ENCODE peak calls at places on chromosomes 2 and 18, in nine cellular contexts. One of them, this sample, is unnamed.
A peak's percentile ranks its signal among the peaks of the same experiment; 100 is the strongest.

GRCh38 chr2:33229646-33230045 is 246.8 kb upstream of the RASGRP3 start:
- DNase-seq in heart right ventricle: no peak
- DNase-seq in fibroblast of pulmonary artery: peak; percentile 34
- DNase-seq in spleen: no peak
- DNase-seq in K562: no peak
- DNase-seq in BJ: no peak
- DNase-seq in breast epithelium: no peak
- DNase-seq in heart left ventricle: no peak
- DNase-seq in upper lobe of right lung: no peak
- DNase-seq in this sample: no peak

GRCh38 chr2:45382744-45383143 is 228.3 kb downstream of the SRBD1 start:
- DNase-seq in heart right ventricle: no peak
- DNase-seq in fibroblast of pulmonary artery: peak; percentile 76
- DNase-seq in spleen: no peak
- DNase-seq in K562: peak; percentile 6
- DNase-seq in BJ: no peak
- DNase-seq in breast epithelium: no peak
- DNase-seq in heart left ventricle: no peak
- DNase-seq in upper lobe of right lung: no peak
- DNase-seq in this sample: no peak

GRCh38 chr2:12824771-12825363 is 108.1 kb downstream of the TRIB2 start:
- DNase-seq in heart right ventricle: peak; percentile 90
- DNase-seq in fibroblast of pulmonary artery: no peak
- DNase-seq in spleen: no peak
- DNase-seq in K562: no peak
- DNase-seq in BJ: no peak
- DNase-seq in breast epithelium: peak; percentile 32
- DNase-seq in heart left ventricle: peak; percentile 86
- DNase-seq in upper lobe of right lung: no peak
- DNase-seq in this sample: no peak

GRCh38 chr2:170929686-170930050 is 615 bp downstream of the GORASP2 start:
- DNase-seq in heart right ventricle: no peak
- DNase-seq in fibroblast of pulmonary artery: peak; percentile 29
- DNase-seq in spleen: peak; percentile 93
- DNase-seq in K562: peak; percentile 79
- DNase-seq in BJ: no peak
- DNase-seq in breast epithelium: peak; percentile 43
- DNase-seq in heart left ventricle: peak; percentile 54
- DNase-seq in upper lobe of right lung: peak; percentile 83
- DNase-seq in this sample: peak; percentile 56

GRCh38 chr2:71526131-71526530 is 72.8 kb downstream of the DYSF start:
- DNase-seq in heart right ventricle: no peak
- DNase-seq in fibroblast of pulmonary artery: no peak
- DNase-seq in spleen: peak; percentile 54
- DNase-seq in K562: no peak
- DNase-seq in BJ: no peak
- DNase-seq in breast epithelium: no peak
- DNase-seq in heart left ventricle: no peak
- DNase-seq in upper lobe of right lung: no peak
- DNase-seq in this sample: no peak

GRCh38 chr2:88765154-88765948 is 73.9 kb downstream of the RPIA start:
- DNase-seq in heart right ventricle: no peak
- DNase-seq in fibroblast of pulmonary artery: peak; percentile 10
- DNase-seq in spleen: peak; percentile 81
- DNase-seq in K562: no peak
- DNase-seq in BJ: no peak
- DNase-seq in breast epithelium: no peak
- DNase-seq in heart left ventricle: peak; percentile 28
- DNase-seq in upper lobe of right lung: peak; percentile 65
- DNase-seq in this sample: peak; percentile 50

GRCh38 chr2:215832791-215833190 is 180.6 kb downstream of the MREG start:
- DNase-seq in heart right ventricle: no peak
- DNase-seq in fibroblast of pulmonary artery: peak; percentile 56
- DNase-seq in spleen: no peak
- DNase-seq in K562: no peak
- DNase-seq in BJ: no peak
- DNase-seq in breast epithelium: peak; percentile 68
- DNase-seq in heart left ventricle: no peak
- DNase-seq in upper lobe of right lung: no peak
- DNase-seq in this sample: no peak

GRCh38 chr2:85578243-85579180 is 1.1 kb downstream of the VAMP8 start:
- DNase-seq in heart right ventricle: peak; percentile 48
- DNase-seq in fibroblast of pulmonary artery: no peak
- DNase-seq in spleen: peak; percentile 91
- DNase-seq in K562: peak; percentile 57
- DNase-seq in BJ: no peak
- DNase-seq in breast epithelium: no peak
- DNase-seq in heart left ventricle: peak; percentile 78
- DNase-seq in upper lobe of right lung: peak; percentile 87
- DNase-seq in this sample: no peak

GRCh38 chr18:22057908-22058527 is 111.4 kb upstream of the GATA6 start:
- DNase-seq in heart right ventricle: no peak
- DNase-seq in fibroblast of pulmonary artery: no peak
- DNase-seq in spleen: no peak
- DNase-seq in K562: no peak
- DNase-seq in BJ: no peak
- DNase-seq in breast epithelium: no peak
- DNase-seq in heart left ventricle: no peak
- DNase-seq in upper lobe of right lung: no peak
- DNase-seq in this sample: no peak

GRCh38 chr18:4068552-4069158 is 386.5 kb downstream of the DLGAP1 start:
- DNase-seq in heart right ventricle: peak; percentile 31
- DNase-seq in fibroblast of pulmonary artery: peak; percentile 64
- DNase-seq in spleen: no peak
- DNase-seq in K562: peak; percentile 66
- DNase-seq in BJ: no peak
- DNase-seq in breast epithelium: no peak
- DNase-seq in heart left ventricle: no peak
- DNase-seq in upper lobe of right lung: no peak
- DNase-seq in this sample: peak; percentile 59

GRCh38 chr2:229176136-229176535 is 95.0 kb downstream of the PID1 start:
- DNase-seq in heart right ventricle: no peak
- DNase-seq in fibroblast of pulmonary artery: no peak
- DNase-seq in spleen: no peak
- DNase-seq in K562: no peak
- DNase-seq in BJ: no peak
- DNase-seq in breast epithelium: no peak
- DNase-seq in heart left ventricle: no peak
- DNase-seq in upper lobe of right lung: no peak
- DNase-seq in this sample: no peak

GRCh38 chr2:8575810-8576423 is 105.9 kb upstream of the ID2 start:
- DNase-seq in heart right ventricle: no peak
- DNase-seq in fibroblast of pulmonary artery: no peak
- DNase-seq in spleen: no peak
- DNase-seq in K562: no peak
- DNase-seq in BJ: no peak
- DNase-seq in breast epithelium: no peak
- DNase-seq in heart left ventricle: no peak
- DNase-seq in upper lobe of right lung: no peak
- DNase-seq in this sample: no peak

GRCh38 chr2:224561234-224562005 is 23.7 kb downstream of the CUL3 start:
- DNase-seq in heart right ventricle: no peak
- DNase-seq in fibroblast of pulmonary artery: no peak
- DNase-seq in spleen: no peak
- DNase-seq in K562: no peak
- DNase-seq in BJ: no peak
- DNase-seq in breast epithelium: no peak
- DNase-seq in heart left ventricle: no peak
- DNase-seq in upper lobe of right lung: no peak
- DNase-seq in this sample: no peak

GRCh38 chr2:226078656-226079055 is 679.1 kb downstream of the NYAP2 start:
- DNase-seq in heart right ventricle: no peak
- DNase-seq in fibroblast of pulmonary artery: no peak
- DNase-seq in spleen: no peak
- DNase-seq in K562: no peak
- DNase-seq in BJ: no peak
- DNase-seq in breast epithelium: no peak
- DNase-seq in heart left ventricle: no peak
- DNase-seq in upper lobe of right lung: no peak
- DNase-seq in this sample: no peak

GRCh38 chr2:13858626-13859025 is 773.9 kb upstream of the LRATD1 start:
- DNase-seq in heart right ventricle: no peak
- DNase-seq in fibroblast of pulmonary artery: no peak
- DNase-seq in spleen: no peak
- DNase-seq in K562: no peak
- DNase-seq in BJ: no peak
- DNase-seq in breast epithelium: no peak
- DNase-seq in heart left ventricle: no peak
- DNase-seq in upper lobe of right lung: no peak
- DNase-seq in this sample: no peak

DNA sequence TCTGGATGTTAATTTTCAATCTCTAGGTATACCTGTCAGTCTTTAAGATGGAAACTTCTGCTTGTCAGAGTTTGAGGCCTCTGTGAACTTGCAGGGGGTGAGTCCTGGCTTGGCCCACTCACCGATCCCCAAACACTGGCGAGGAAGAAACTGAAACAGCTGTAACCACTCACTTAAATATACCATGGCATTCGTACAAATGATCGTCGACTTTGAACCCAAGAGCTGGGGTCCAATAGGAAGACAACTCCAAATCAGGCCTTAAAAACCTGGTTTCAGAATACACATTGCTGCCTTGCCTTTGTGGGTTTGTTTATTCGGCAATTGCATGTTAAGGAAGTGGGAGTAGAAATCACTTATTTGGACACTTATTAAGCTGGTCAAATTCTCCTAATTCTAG is 132.7 kb upstream of the NCK2 start:
- DNase-seq in heart right ventricle: no peak
- DNase-seq in fibroblast of pulmonary artery: peak; percentile 12
- DNase-seq in spleen: no peak
- DNase-seq in K562: no peak
- DNase-seq in BJ: no peak
- DNase-seq in breast epithelium: no peak
- DNase-seq in heart left ventricle: no peak
- DNase-seq in upper lobe of right lung: no peak
- DNase-seq in this sample: no peak
- TF ChIP-seq CTCF in heart right ventricle: no peak
- TF ChIP-seq CTCF in fibroblast of pulmonary artery: no peak
- TF ChIP-seq CTCF in spleen: no peak
- TF ChIP-seq CTCF in K562: no peak
- TF ChIP-seq CTCF in BJ: no peak
- TF ChIP-seq CTCF in breast epithelium: no peak
- TF ChIP-seq CTCF in heart left ventricle: no peak
- TF ChIP-seq CTCF in upper lobe of right lung: no peak
- TF ChIP-seq CTCF in this sample: no peak

DNA sequence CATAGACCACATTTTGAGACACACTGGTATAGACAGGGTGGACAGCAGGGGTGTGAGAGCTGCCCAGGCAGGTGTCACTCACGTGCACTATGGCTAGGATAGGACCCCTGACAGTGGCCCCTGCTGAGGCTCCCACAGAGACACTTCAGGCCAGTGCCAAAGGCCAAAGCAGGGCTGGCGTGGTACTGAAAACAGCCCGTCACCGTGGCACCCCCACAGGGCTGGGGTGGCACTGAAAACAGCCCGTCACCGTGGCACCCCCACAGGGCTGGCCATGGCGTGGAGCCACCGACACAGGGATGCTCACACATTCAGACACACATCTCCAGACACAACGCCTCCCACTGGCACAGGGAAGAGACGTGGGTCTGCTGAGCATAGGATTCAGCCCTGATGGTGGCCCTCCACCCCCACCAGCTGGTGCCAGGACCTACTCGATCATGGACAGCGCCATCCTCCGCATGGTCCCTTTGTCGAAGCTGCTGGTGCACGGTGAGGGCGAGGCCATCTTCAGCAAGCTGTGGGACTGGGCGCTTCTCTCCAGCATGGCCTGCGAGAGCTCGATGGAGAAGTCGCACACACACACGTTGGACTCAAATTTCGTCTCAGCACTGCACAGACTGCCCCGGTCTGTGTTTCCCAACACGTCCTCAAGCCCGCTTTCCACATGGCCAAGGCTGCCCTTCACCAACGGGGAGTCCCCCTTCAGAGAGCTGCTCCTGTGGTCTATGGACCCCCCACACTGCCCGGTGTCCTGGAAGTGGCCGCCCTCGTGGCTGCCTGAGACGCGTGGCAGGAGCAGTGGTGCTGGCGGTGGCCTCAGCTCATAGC is 34.1 kb downstream of the ANKMY1 start:
- DNase-seq in heart right ventricle: no peak
- DNase-seq in fibroblast of pulmonary artery: no peak
- DNase-seq in spleen: peak; percentile 61
- DNase-seq in K562: no peak
- DNase-seq in BJ: no peak
- DNase-seq in breast epithelium: peak; percentile 6
- DNase-seq in heart left ventricle: no peak
- DNase-seq in upper lobe of right lung: no peak
- DNase-seq in this sample: no peak
- TF ChIP-seq CTCF in heart right ventricle: no peak
- TF ChIP-seq CTCF in fibroblast of pulmonary artery: no peak
- TF ChIP-seq CTCF in spleen: no peak
- TF ChIP-seq CTCF in K562: no peak
- TF ChIP-seq CTCF in BJ: no peak
- TF ChIP-seq CTCF in breast epithelium: no peak
- TF ChIP-seq CTCF in heart left ventricle: no peak
- TF ChIP-seq CTCF in upper lobe of right lung: no peak
- TF ChIP-seq CTCF in this sample: no peak

GRCh38 chr18:2641638-2642037 is 13.9 kb upstream of the SMCHD1 start:
- DNase-seq in heart right ventricle: no peak
- DNase-seq in fibroblast of pulmonary artery: peak; percentile 22
- DNase-seq in spleen: no peak
- DNase-seq in K562: no peak
- DNase-seq in BJ: no peak
- DNase-seq in breast epithelium: no peak
- DNase-seq in heart left ventricle: no peak
- DNase-seq in upper lobe of right lung: no peak
- DNase-seq in this sample: no peak

GRCh38 chr18:2642771-2643170 is 12.8 kb upstream of the SMCHD1 start:
- DNase-seq in heart right ventricle: no peak
- DNase-seq in fibroblast of pulmonary artery: no peak
- DNase-seq in spleen: no peak
- DNase-seq in K562: no peak
- DNase-seq in BJ: no peak
- DNase-seq in breast epithelium: no peak
- DNase-seq in heart left ventricle: no peak
- DNase-seq in upper lobe of right lung: no peak
- DNase-seq in this sample: no peak

GRCh38 chr18:2644535-2644934 is 11.0 kb upstream of the SMCHD1 start:
- DNase-seq in heart right ventricle: no peak
- DNase-seq in fibroblast of pulmonary artery: no peak
- DNase-seq in spleen: no peak
- DNase-seq in K562: no peak
- DNase-seq in BJ: no peak
- DNase-seq in breast epithelium: no peak
- DNase-seq in heart left ventricle: no peak
- DNase-seq in upper lobe of right lung: no peak
- DNase-seq in this sample: no peak
- TF ChIP-seq CTCF in heart right ventricle: no peak
- TF ChIP-seq CTCF in fibroblast of pulmonary artery: no peak
- TF ChIP-seq CTCF in spleen: no peak
- TF ChIP-seq CTCF in K562: no peak
- TF ChIP-seq CTCF in BJ: no peak
- TF ChIP-seq CTCF in breast epithelium: no peak
- TF ChIP-seq CTCF in heart left ventricle: no peak
- TF ChIP-seq CTCF in upper lobe of right lung: no peak
- TF ChIP-seq CTCF in this sample: no peak

DNA sequence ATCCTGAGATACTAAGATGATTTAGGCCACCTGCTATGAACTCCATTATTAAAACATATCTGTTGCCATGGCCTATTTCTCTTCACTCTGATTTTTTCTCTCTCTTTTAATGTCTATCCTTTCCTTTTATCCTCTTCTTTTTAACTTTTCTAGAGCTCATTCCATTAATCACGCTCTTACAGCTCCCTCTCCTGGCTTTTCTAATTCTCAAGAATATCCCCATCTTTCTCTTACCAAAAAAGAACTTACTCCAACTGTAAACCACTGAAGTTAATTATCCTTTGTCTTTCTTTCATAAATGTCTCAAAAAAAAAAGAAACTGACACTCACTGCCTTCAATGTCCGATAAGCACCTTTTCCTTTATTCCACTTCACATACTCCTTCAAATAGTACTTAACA is 7.9 kb downstream of the PPP3R1 start:
- DNase-seq in heart right ventricle: no peak
- DNase-seq in fibroblast of pulmonary artery: no peak
- DNase-seq in spleen: no peak
- DNase-seq in K562: no peak
- DNase-seq in BJ: no peak
- DNase-seq in breast epithelium: no peak
- DNase-seq in heart left ventricle: no peak
- DNase-seq in upper lobe of right lung: no peak
- DNase-seq in this sample: no peak
- TF ChIP-seq CTCF in heart right ventricle: peak; percentile 29
- TF ChIP-seq CTCF in fibroblast of pulmonary artery: peak; percentile 31
- TF ChIP-seq CTCF in spleen: no peak
- TF ChIP-seq CTCF in K562: peak; percentile 18
- TF ChIP-seq CTCF in BJ: peak; percentile 23
- TF ChIP-seq CTCF in breast epithelium: no peak
- TF ChIP-seq CTCF in heart left ventricle: no peak
- TF ChIP-seq CTCF in upper lobe of right lung: no peak
- TF ChIP-seq CTCF in this sample: no peak